ENCODE peak calls at places on chromosomes 4 and X, in ten cellular contexts. One of them, this sample, is unnamed.

GRCh38 chr4:109298279-109299010 is 4.0 kb downstream of the COL25A1 start:
- DNase-seq in IMR-90: no peak
- DNase-seq in upper lobe of right lung: no peak
- DNase-seq in left ventricle myocardium inferior: no peak
- DNase-seq in hepatocyte: peak
- DNase-seq in SK-N-SH: peak
- DNase-seq in cardiac muscle cell: peak
- DNase-seq in breast epithelium: no peak
- DNase-seq in left lung: no peak
- DNase-seq in GM23338: peak
- DNase-seq in this sample: peak

GRCh38 chr4:41129128-41129754 is 85.1 kb downstream of the APBB2 start:
- DNase-seq in IMR-90: no peak
- DNase-seq in upper lobe of right lung: no peak
- DNase-seq in left ventricle myocardium inferior: no peak
- DNase-seq in hepatocyte: no peak
- DNase-seq in SK-N-SH: no peak
- DNase-seq in cardiac muscle cell: peak
- DNase-seq in breast epithelium: no peak
- DNase-seq in left lung: no peak
- DNase-seq in GM23338: no peak
- DNase-seq in this sample: no peak

GRCh38 chr4:13656569-13656988 is 29.1 kb upstream of the BOD1L1 start:
- DNase-seq in IMR-90: peak
- DNase-seq in upper lobe of right lung: peak
- DNase-seq in left ventricle myocardium inferior: peak
- DNase-seq in hepatocyte: peak
- DNase-seq in SK-N-SH: peak
- DNase-seq in cardiac muscle cell: peak
- DNase-seq in breast epithelium: peak
- DNase-seq in left lung: peak
- DNase-seq in GM23338: peak
- DNase-seq in this sample: peak

GRCh38 chr4:25843340-25844097 is 19.3 kb downstream of the SEL1L3 start:
- DNase-seq in IMR-90: no peak
- DNase-seq in upper lobe of right lung: peak
- DNase-seq in left ventricle myocardium inferior: peak
- DNase-seq in hepatocyte: no peak
- DNase-seq in SK-N-SH: no peak
- DNase-seq in cardiac muscle cell: no peak
- DNase-seq in breast epithelium: no peak
- DNase-seq in left lung: peak
- DNase-seq in GM23338: no peak
- DNase-seq in this sample: no peak

GRCh38 chr4:169271692-169272007 is 894 bp upstream of the SH3RF1 start:
- DNase-seq in IMR-90: no peak
- DNase-seq in upper lobe of right lung: no peak
- DNase-seq in left ventricle myocardium inferior: no peak
- DNase-seq in hepatocyte: no peak
- DNase-seq in SK-N-SH: no peak
- DNase-seq in cardiac muscle cell: no peak
- DNase-seq in breast epithelium: no peak
- DNase-seq in left lung: no peak
- DNase-seq in GM23338: no peak
- DNase-seq in this sample: no peak

GRCh38 chrX:53456254-53456653 is 22.1 kb upstream of the HSD17B10 start:
- DNase-seq in IMR-90: peak
- DNase-seq in upper lobe of right lung: no peak
- DNase-seq in left ventricle myocardium inferior: no peak
- DNase-seq in hepatocyte: no peak
- DNase-seq in SK-N-SH: no peak
- DNase-seq in cardiac muscle cell: no peak
- DNase-seq in breast epithelium: no peak
- DNase-seq in left lung: no peak
- DNase-seq in GM23338: no peak
- DNase-seq in this sample: no peak

GRCh38 chr4:128061566-128062536 is 739 bp downstream of the LARP1B start:
- DNase-seq in IMR-90: peak
- DNase-seq in upper lobe of right lung: peak
- DNase-seq in left ventricle myocardium inferior: peak
- DNase-seq in hepatocyte: peak
- DNase-seq in SK-N-SH: peak
- DNase-seq in cardiac muscle cell: peak
- DNase-seq in breast epithelium: peak
- DNase-seq in left lung: peak
- DNase-seq in GM23338: peak
- DNase-seq in this sample: peak

GRCh38 chrX:41238543-41238942 is 95.4 kb upstream of the DDX3X start:
- DNase-seq in IMR-90: peak
- DNase-seq in upper lobe of right lung: no peak
- DNase-seq in left ventricle myocardium inferior: no peak
- DNase-seq in hepatocyte: no peak
- DNase-seq in SK-N-SH: no peak
- DNase-seq in cardiac muscle cell: no peak
- DNase-seq in breast epithelium: no peak
- DNase-seq in left lung: no peak
- DNase-seq in GM23338: no peak
- DNase-seq in this sample: no peak

GRCh38 chr4:36054750-36055467 is 189.4 kb downstream of the ARAP2 start:
- DNase-seq in IMR-90: no peak
- DNase-seq in upper lobe of right lung: no peak
- DNase-seq in left ventricle myocardium inferior: no peak
- DNase-seq in hepatocyte: no peak
- DNase-seq in SK-N-SH: no peak
- DNase-seq in cardiac muscle cell: no peak
- DNase-seq in breast epithelium: no peak
- DNase-seq in left lung: no peak
- DNase-seq in GM23338: no peak
- DNase-seq in this sample: no peak

GRCh38 chr4:3331511-3332394 is 38.9 kb downstream of the RGS12 start:
- DNase-seq in IMR-90: no peak
- DNase-seq in upper lobe of right lung: peak
- DNase-seq in left ventricle myocardium inferior: no peak
- DNase-seq in hepatocyte: no peak
- DNase-seq in SK-N-SH: no peak
- DNase-seq in cardiac muscle cell: no peak
- DNase-seq in breast epithelium: no peak
- DNase-seq in left lung: peak
- DNase-seq in GM23338: no peak
- DNase-seq in this sample: no peak

GRCh38 chr4:67927251-67927650 is 36.0 kb downstream of the TMPRSS11A start:
- DNase-seq in IMR-90: no peak
- DNase-seq in upper lobe of right lung: no peak
- DNase-seq in left ventricle myocardium inferior: no peak
- DNase-seq in hepatocyte: no peak
- DNase-seq in SK-N-SH: no peak
- DNase-seq in cardiac muscle cell: no peak
- DNase-seq in breast epithelium: no peak
- DNase-seq in left lung: no peak
- DNase-seq in GM23338: no peak
- DNase-seq in this sample: no peak

GRCh38 chr4:165489786-165490185 is 111.0 kb downstream of the CPE start:
- DNase-seq in IMR-90: no peak
- DNase-seq in upper lobe of right lung: no peak
- DNase-seq in left ventricle myocardium inferior: no peak
- DNase-seq in hepatocyte: no peak
- DNase-seq in SK-N-SH: no peak
- DNase-seq in cardiac muscle cell: no peak
- DNase-seq in breast epithelium: no peak
- DNase-seq in left lung: no peak
- DNase-seq in GM23338: no peak
- DNase-seq in this sample: no peak

GRCh38 chr4:165493359-165493758 is 114.6 kb downstream of the CPE start:
- DNase-seq in IMR-90: peak
- DNase-seq in upper lobe of right lung: peak
- DNase-seq in left ventricle myocardium inferior: peak
- DNase-seq in hepatocyte: peak
- DNase-seq in SK-N-SH: peak
- DNase-seq in cardiac muscle cell: peak
- DNase-seq in breast epithelium: peak
- DNase-seq in left lung: peak
- DNase-seq in GM23338: peak
- DNase-seq in this sample: peak
- TF ChIP-seq CTCF in IMR-90: peak
- TF ChIP-seq CTCF in upper lobe of right lung: peak
- TF ChIP-seq CTCF in left ventricle myocardium inferior: peak
- TF ChIP-seq CTCF in hepatocyte: peak
- TF ChIP-seq CTCF in SK-N-SH: peak
- TF ChIP-seq CTCF in cardiac muscle cell: peak
- TF ChIP-seq CTCF in breast epithelium: no peak
- TF ChIP-seq CTCF in left lung: peak
- TF ChIP-seq CTCF in GM23338: peak
- TF ChIP-seq CTCF in this sample: peak

GRCh38 chr4:152503606-152504290 is 32.1 kb downstream of the FBXW7 start:
- DNase-seq in IMR-90: peak
- DNase-seq in upper lobe of right lung: no peak
- DNase-seq in left ventricle myocardium inferior: no peak
- DNase-seq in hepatocyte: no peak
- DNase-seq in SK-N-SH: no peak
- DNase-seq in cardiac muscle cell: no peak
- DNase-seq in breast epithelium: no peak
- DNase-seq in left lung: no peak
- DNase-seq in GM23338: no peak
- DNase-seq in this sample: no peak
- H3K27ac ChIP-seq in IMR-90: no peak
- H3K27ac ChIP-seq in upper lobe of right lung: no peak
- H3K27ac ChIP-seq in left ventricle myocardium inferior: no peak
- H3K27ac ChIP-seq in hepatocyte: no peak
- H3K27ac ChIP-seq in SK-N-SH: no peak
- H3K27ac ChIP-seq in cardiac muscle cell: no peak
- H3K27ac ChIP-seq in breast epithelium: no peak
- H3K27ac ChIP-seq in left lung: no peak
- H3K27ac ChIP-seq in GM23338: no peak
- H3K27ac ChIP-seq in this sample: no peak

GRCh38 chr4:83455300-83456183 is at the start of the genes HELQ and MRPS18C:
- DNase-seq in IMR-90: peak
- DNase-seq in upper lobe of right lung: peak
- DNase-seq in left ventricle myocardium inferior: peak
- DNase-seq in hepatocyte: peak
- DNase-seq in SK-N-SH: peak
- DNase-seq in cardiac muscle cell: peak
- DNase-seq in breast epithelium: peak
- DNase-seq in left lung: peak
- DNase-seq in GM23338: peak
- DNase-seq in this sample: peak
- TF ChIP-seq CTCF in IMR-90: peak
- TF ChIP-seq CTCF in upper lobe of right lung: peak
- TF ChIP-seq CTCF in left ventricle myocardium inferior: peak
- TF ChIP-seq CTCF in hepatocyte: peak
- TF ChIP-seq CTCF in SK-N-SH: peak
- TF ChIP-seq CTCF in cardiac muscle cell: peak
- TF ChIP-seq CTCF in breast epithelium: peak
- TF ChIP-seq CTCF in left lung: peak
- TF ChIP-seq CTCF in GM23338: peak
- TF ChIP-seq CTCF in this sample: peak

GRCh38 chrX:51852621-51853020 is 40.8 kb upstream of the MAGED1 start:
- DNase-seq in IMR-90: no peak
- DNase-seq in upper lobe of right lung: no peak
- DNase-seq in left ventricle myocardium inferior: no peak
- DNase-seq in hepatocyte: no peak
- DNase-seq in SK-N-SH: no peak
- DNase-seq in cardiac muscle cell: no peak
- DNase-seq in breast epithelium: no peak
- DNase-seq in left lung: no peak
- DNase-seq in GM23338: peak
- DNase-seq in this sample: no peak
- H3K27ac ChIP-seq in IMR-90: no peak
- H3K27ac ChIP-seq in upper lobe of right lung: no peak
- H3K27ac ChIP-seq in left ventricle myocardium inferior: no peak
- H3K27ac ChIP-seq in hepatocyte: no peak
- H3K27ac ChIP-seq in SK-N-SH: no peak
- H3K27ac ChIP-seq in cardiac muscle cell: no peak
- H3K27ac ChIP-seq in breast epithelium: no peak
- H3K27ac ChIP-seq in left lung: no peak
- H3K27ac ChIP-seq in GM23338: peak
- H3K27ac ChIP-seq in this sample: no peak

DNA sequence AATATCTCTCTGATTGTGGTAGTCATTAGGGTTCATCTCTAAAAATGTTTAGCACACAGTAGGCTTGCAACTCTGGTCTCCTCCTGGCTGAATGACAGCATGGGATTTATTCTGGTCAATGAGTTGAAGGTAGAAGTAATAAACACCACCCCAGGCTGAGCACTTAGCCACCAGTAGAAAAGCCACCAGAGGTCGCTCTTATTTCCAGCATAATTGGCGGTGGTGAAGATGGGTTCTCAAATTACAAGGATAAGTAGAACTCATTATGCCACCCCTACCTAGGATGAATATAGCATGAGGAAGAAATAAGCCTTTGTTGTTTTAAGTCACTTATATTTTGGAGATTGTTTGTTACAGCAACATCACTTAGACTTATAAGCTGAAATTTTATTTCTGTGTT is 302.7 kb downstream of the GPM6A start:
- DNase-seq in IMR-90: no peak
- DNase-seq in upper lobe of right lung: no peak
- DNase-seq in left ventricle myocardium inferior: no peak
- DNase-seq in hepatocyte: no peak
- DNase-seq in SK-N-SH: no peak
- DNase-seq in cardiac muscle cell: peak
- DNase-seq in breast epithelium: no peak
- DNase-seq in left lung: no peak
- DNase-seq in GM23338: peak
- DNase-seq in this sample: peak
- TF ChIP-seq CTCF in IMR-90: no peak
- TF ChIP-seq CTCF in upper lobe of right lung: no peak
- TF ChIP-seq CTCF in left ventricle myocardium inferior: no peak
- TF ChIP-seq CTCF in hepatocyte: no peak
- TF ChIP-seq CTCF in SK-N-SH: peak
- TF ChIP-seq CTCF in cardiac muscle cell: no peak
- TF ChIP-seq CTCF in breast epithelium: no peak
- TF ChIP-seq CTCF in left lung: no peak
- TF ChIP-seq CTCF in GM23338: peak
- TF ChIP-seq CTCF in this sample: peak

GRCh38 chr4:7902101-7902553 is 37.5 kb downstream of the AFAP1 start:
- DNase-seq in IMR-90: no peak
- DNase-seq in upper lobe of right lung: no peak
- DNase-seq in left ventricle myocardium inferior: no peak
- DNase-seq in hepatocyte: no peak
- DNase-seq in SK-N-SH: peak
- DNase-seq in cardiac muscle cell: no peak
- DNase-seq in breast epithelium: no peak
- DNase-seq in left lung: no peak
- DNase-seq in GM23338: no peak
- DNase-seq in this sample: peak
- H3K27ac ChIP-seq in IMR-90: no peak
- H3K27ac ChIP-seq in upper lobe of right lung: no peak
- H3K27ac ChIP-seq in left ventricle myocardium inferior: no peak
- H3K27ac ChIP-seq in hepatocyte: no peak
- H3K27ac ChIP-seq in SK-N-SH: peak
- H3K27ac ChIP-seq in cardiac muscle cell: no peak
- H3K27ac ChIP-seq in breast epithelium: peak
- H3K27ac ChIP-seq in left lung: no peak
- H3K27ac ChIP-seq in GM23338: no peak
- H3K27ac ChIP-seq in this sample: peak

DNA sequence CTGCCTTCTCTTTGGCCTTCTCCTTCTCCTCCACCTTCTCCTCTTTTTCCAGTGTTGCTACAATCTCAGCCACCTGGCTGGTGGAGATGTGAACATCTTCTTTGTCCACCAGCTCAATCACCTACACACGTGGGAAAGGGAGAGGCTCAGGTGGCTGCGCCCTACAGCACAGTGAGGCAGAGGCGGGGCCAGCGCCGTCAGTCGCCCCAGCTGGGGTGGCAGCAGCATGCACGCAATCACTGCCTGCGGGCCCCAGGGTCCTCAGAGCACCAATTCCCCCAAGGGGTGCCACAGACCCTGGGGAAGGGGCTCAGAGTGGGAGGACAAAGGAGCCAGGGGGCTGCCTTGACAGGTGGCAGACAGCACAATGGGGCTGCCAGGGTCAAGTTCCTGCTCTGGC is 21.4 kb downstream of the FGFR3 start:
- DNase-seq in IMR-90: no peak
- DNase-seq in upper lobe of right lung: no peak
- DNase-seq in left ventricle myocardium inferior: no peak
- DNase-seq in hepatocyte: no peak
- DNase-seq in SK-N-SH: no peak
- DNase-seq in cardiac muscle cell: no peak
- DNase-seq in breast epithelium: no peak
- DNase-seq in left lung: no peak
- DNase-seq in GM23338: no peak
- DNase-seq in this sample: no peak
- TF ChIP-seq CTCF in IMR-90: no peak
- TF ChIP-seq CTCF in upper lobe of right lung: no peak
- TF ChIP-seq CTCF in left ventricle myocardium inferior: no peak
- TF ChIP-seq CTCF in hepatocyte: no peak
- TF ChIP-seq CTCF in SK-N-SH: no peak
- TF ChIP-seq CTCF in cardiac muscle cell: no peak
- TF ChIP-seq CTCF in breast epithelium: no peak
- TF ChIP-seq CTCF in left lung: no peak
- TF ChIP-seq CTCF in GM23338: no peak
- TF ChIP-seq CTCF in this sample: no peak

This sample was measured in WERI-Rb-1.